ENCODE peak calls at places on chromosomes 5 and 9, in seven cellular contexts. One of them, this sample, is unnamed.

GRCh38 chr5:109739741-109740140 is 50.0 kb downstream of the MAN2A1 start:
- DNase-seq in stimulated activated CD4-positive, alpha-beta T cell treated with anti-CD3 and anti-CD28 coated beads, Interleukin-15, amount 100 ng/mL, for 1 hour: no peak
- DNase-seq in kidney epithelial cell: peak
- DNase-seq in central memory CD4-positive, alpha-beta T cell: no peak
- DNase-seq in stimulated activated naive B cell treated with anti-CD40 and anti-IgM and Interleukin-4, amounts not matched to agents 10 μg/mL and 1 μg/mL and 100 μg/mL, for 72 hours: no peak
- DNase-seq in left ventricle myocardium inferior: no peak
- DNase-seq in H54: no peak
- DNase-seq in this sample: no peak

GRCh38 chr5:172588380-172588779 is 52.7 kb upstream of the NEURL1B start:
- DNase-seq in central memory CD4-positive, alpha-beta T cell: no peak
- DNase-seq in stimulated activated CD4-positive, alpha-beta T cell treated with anti-CD3 and anti-CD28 coated beads, Interleukin-15, amount 100 ng/mL, for 1 hour: no peak
- DNase-seq in H54: no peak
- DNase-seq in stimulated activated naive B cell treated with anti-CD40 and anti-IgM and Interleukin-4, amounts not matched to agents 10 μg/mL and 1 μg/mL and 100 μg/mL, for 72 hours: no peak
- DNase-seq in kidney epithelial cell: no peak
- DNase-seq in left ventricle myocardium inferior: no peak
- DNase-seq in this sample: no peak

GRCh38 chr9:129023036-129023907 is 4.9 kb downstream of the SH3GLB2 start:
- DNase-seq in left ventricle myocardium inferior: peak
- DNase-seq in stimulated activated CD4-positive, alpha-beta T cell treated with anti-CD3 and anti-CD28 coated beads, Interleukin-15, amount 100 ng/mL, for 1 hour: no peak
- DNase-seq in central memory CD4-positive, alpha-beta T cell: no peak
- DNase-seq in stimulated activated naive B cell treated with anti-CD40 and anti-IgM and Interleukin-4, amounts not matched to agents 10 μg/mL and 1 μg/mL and 100 μg/mL, for 72 hours: no peak
- DNase-seq in H54: peak
- DNase-seq in kidney epithelial cell: peak
- DNase-seq in this sample: no peak

GRCh38 chr5:147821791-147822190 is 9.7 kb downstream of the SPINK1 start:
- DNase-seq in H54: no peak
- DNase-seq in central memory CD4-positive, alpha-beta T cell: no peak
- DNase-seq in kidney epithelial cell: no peak
- DNase-seq in stimulated activated naive B cell treated with anti-CD40 and anti-IgM and Interleukin-4, amounts not matched to agents 10 μg/mL and 1 μg/mL and 100 μg/mL, for 72 hours: no peak
- DNase-seq in stimulated activated CD4-positive, alpha-beta T cell treated with anti-CD3 and anti-CD28 coated beads, Interleukin-15, amount 100 ng/mL, for 1 hour: no peak
- DNase-seq in left ventricle myocardium inferior: no peak
- DNase-seq in this sample: no peak

GRCh38 chr9:129412814-129413536 is 207.9 kb downstream of the C9orf50 start:
- DNase-seq in left ventricle myocardium inferior: peak
- DNase-seq in H54: peak
- DNase-seq in stimulated activated naive B cell treated with anti-CD40 and anti-IgM and Interleukin-4, amounts not matched to agents 10 μg/mL and 1 μg/mL and 100 μg/mL, for 72 hours: peak
- DNase-seq in central memory CD4-positive, alpha-beta T cell: no peak
- DNase-seq in kidney epithelial cell: no peak
- DNase-seq in stimulated activated CD4-positive, alpha-beta T cell treated with anti-CD3 and anti-CD28 coated beads, Interleukin-15, amount 100 ng/mL, for 1 hour: no peak
- DNase-seq in this sample: peak

GRCh38 chr5:132059043-132059695 is 1.3 kb upstream of the IL3 start:
- DNase-seq in H54: no peak
- DNase-seq in stimulated activated CD4-positive, alpha-beta T cell treated with anti-CD3 and anti-CD28 coated beads, Interleukin-15, amount 100 ng/mL, for 1 hour: peak
- DNase-seq in central memory CD4-positive, alpha-beta T cell: peak
- DNase-seq in kidney epithelial cell: no peak
- DNase-seq in left ventricle myocardium inferior: peak
- DNase-seq in stimulated activated naive B cell treated with anti-CD40 and anti-IgM and Interleukin-4, amounts not matched to agents 10 μg/mL and 1 μg/mL and 100 μg/mL, for 72 hours: no peak
- DNase-seq in this sample: no peak

GRCh38 chr9:7073679-7074078 is 315.9 kb downstream of the KDM4C start:
- DNase-seq in stimulated activated CD4-positive, alpha-beta T cell treated with anti-CD3 and anti-CD28 coated beads, Interleukin-15, amount 100 ng/mL, for 1 hour: no peak
- DNase-seq in stimulated activated naive B cell treated with anti-CD40 and anti-IgM and Interleukin-4, amounts not matched to agents 10 μg/mL and 1 μg/mL and 100 μg/mL, for 72 hours: no peak
- DNase-seq in central memory CD4-positive, alpha-beta T cell: no peak
- DNase-seq in left ventricle myocardium inferior: no peak
- DNase-seq in H54: no peak
- DNase-seq in kidney epithelial cell: no peak
- DNase-seq in this sample: no peak

GRCh38 chr5:125139590-125139989 is 393.2 kb upstream of the ZNF608 start:
- DNase-seq in central memory CD4-positive, alpha-beta T cell: no peak
- DNase-seq in kidney epithelial cell: no peak
- DNase-seq in stimulated activated CD4-positive, alpha-beta T cell treated with anti-CD3 and anti-CD28 coated beads, Interleukin-15, amount 100 ng/mL, for 1 hour: no peak
- DNase-seq in left ventricle myocardium inferior: no peak
- DNase-seq in H54: no peak
- DNase-seq in stimulated activated naive B cell treated with anti-CD40 and anti-IgM and Interleukin-4, amounts not matched to agents 10 μg/mL and 1 μg/mL and 100 μg/mL, for 72 hours: no peak
- DNase-seq in this sample: no peak

GRCh38 chr5:124402144-124402581 is 344.3 kb downstream of the ZNF608 start:
- DNase-seq in H54: no peak
- DNase-seq in central memory CD4-positive, alpha-beta T cell: no peak
- DNase-seq in stimulated activated CD4-positive, alpha-beta T cell treated with anti-CD3 and anti-CD28 coated beads, Interleukin-15, amount 100 ng/mL, for 1 hour: no peak
- DNase-seq in stimulated activated naive B cell treated with anti-CD40 and anti-IgM and Interleukin-4, amounts not matched to agents 10 μg/mL and 1 μg/mL and 100 μg/mL, for 72 hours: no peak
- DNase-seq in left ventricle myocardium inferior: no peak
- DNase-seq in kidney epithelial cell: no peak
- DNase-seq in this sample: peak

GRCh38 chr9:94916956-94917355 is 190.5 kb downstream of the AOPEP start:
- DNase-seq in central memory CD4-positive, alpha-beta T cell: no peak
- DNase-seq in left ventricle myocardium inferior: no peak
- DNase-seq in stimulated activated naive B cell treated with anti-CD40 and anti-IgM and Interleukin-4, amounts not matched to agents 10 μg/mL and 1 μg/mL and 100 μg/mL, for 72 hours: no peak
- DNase-seq in kidney epithelial cell: no peak
- DNase-seq in stimulated activated CD4-positive, alpha-beta T cell treated with anti-CD3 and anti-CD28 coated beads, Interleukin-15, amount 100 ng/mL, for 1 hour: no peak
- DNase-seq in H54: no peak
- DNase-seq in this sample: no peak

GRCh38 chr5:123949043-123949804 is 437.2 kb downstream of the CSNK1G3 start:
- DNase-seq in H54: no peak
- DNase-seq in kidney epithelial cell: no peak
- DNase-seq in stimulated activated naive B cell treated with anti-CD40 and anti-IgM and Interleukin-4, amounts not matched to agents 10 μg/mL and 1 μg/mL and 100 μg/mL, for 72 hours: no peak
- DNase-seq in stimulated activated CD4-positive, alpha-beta T cell treated with anti-CD3 and anti-CD28 coated beads, Interleukin-15, amount 100 ng/mL, for 1 hour: no peak
- DNase-seq in left ventricle myocardium inferior: no peak
- DNase-seq in central memory CD4-positive, alpha-beta T cell: no peak
- DNase-seq in this sample: no peak

GRCh38 chr5:176570044-176570443 is 20.9 kb downstream of the CDHR2 start:
- DNase-seq in central memory CD4-positive, alpha-beta T cell: no peak
- DNase-seq in stimulated activated naive B cell treated with anti-CD40 and anti-IgM and Interleukin-4, amounts not matched to agents 10 μg/mL and 1 μg/mL and 100 μg/mL, for 72 hours: no peak
- DNase-seq in left ventricle myocardium inferior: no peak
- DNase-seq in stimulated activated CD4-positive, alpha-beta T cell treated with anti-CD3 and anti-CD28 coated beads, Interleukin-15, amount 100 ng/mL, for 1 hour: no peak
- DNase-seq in H54: no peak
- DNase-seq in kidney epithelial cell: no peak
- DNase-seq in this sample: no peak

GRCh38 chr5:68946728-68947127 is 147.1 kb upstream of the SLC30A5 start:
- DNase-seq in kidney epithelial cell: no peak
- DNase-seq in central memory CD4-positive, alpha-beta T cell: no peak
- DNase-seq in stimulated activated naive B cell treated with anti-CD40 and anti-IgM and Interleukin-4, amounts not matched to agents 10 μg/mL and 1 μg/mL and 100 μg/mL, for 72 hours: no peak
- DNase-seq in stimulated activated CD4-positive, alpha-beta T cell treated with anti-CD3 and anti-CD28 coated beads, Interleukin-15, amount 100 ng/mL, for 1 hour: no peak
- DNase-seq in H54: no peak
- DNase-seq in left ventricle myocardium inferior: no peak
- DNase-seq in this sample: no peak

GRCh38 chr9:85516976-85517637 is 224.6 kb downstream of the AGTPBP1 start:
- DNase-seq in stimulated activated CD4-positive, alpha-beta T cell treated with anti-CD3 and anti-CD28 coated beads, Interleukin-15, amount 100 ng/mL, for 1 hour: no peak
- DNase-seq in stimulated activated naive B cell treated with anti-CD40 and anti-IgM and Interleukin-4, amounts not matched to agents 10 μg/mL and 1 μg/mL and 100 μg/mL, for 72 hours: no peak
- DNase-seq in H54: no peak
- DNase-seq in central memory CD4-positive, alpha-beta T cell: no peak
- DNase-seq in left ventricle myocardium inferior: no peak
- DNase-seq in kidney epithelial cell: no peak
- DNase-seq in this sample: no peak

GRCh38 chr9:128916204-128916603 is 4.6 kb upstream of the PHYHD1 start:
- DNase-seq in stimulated activated CD4-positive, alpha-beta T cell treated with anti-CD3 and anti-CD28 coated beads, Interleukin-15, amount 100 ng/mL, for 1 hour: no peak
- DNase-seq in kidney epithelial cell: no peak
- DNase-seq in left ventricle myocardium inferior: no peak
- DNase-seq in H54: no peak
- DNase-seq in stimulated activated naive B cell treated with anti-CD40 and anti-IgM and Interleukin-4, amounts not matched to agents 10 μg/mL and 1 μg/mL and 100 μg/mL, for 72 hours: no peak
- DNase-seq in central memory CD4-positive, alpha-beta T cell: no peak
- DNase-seq in this sample: no peak

GRCh38 chr9:124251188-124251587 is 6.6 kb upstream of the NEK6 start:
- DNase-seq in stimulated activated naive B cell treated with anti-CD40 and anti-IgM and Interleukin-4, amounts not matched to agents 10 μg/mL and 1 μg/mL and 100 μg/mL, for 72 hours: no peak
- DNase-seq in kidney epithelial cell: no peak
- DNase-seq in H54: no peak
- DNase-seq in central memory CD4-positive, alpha-beta T cell: no peak
- DNase-seq in stimulated activated CD4-positive, alpha-beta T cell treated with anti-CD3 and anti-CD28 coated beads, Interleukin-15, amount 100 ng/mL, for 1 hour: no peak
- DNase-seq in left ventricle myocardium inferior: no peak
- DNase-seq in this sample: no peak

GRCh38 chr9:129012893-129013448 is 15.2 kb downstream of the SH3GLB2 start:
- DNase-seq in stimulated activated CD4-positive, alpha-beta T cell treated with anti-CD3 and anti-CD28 coated beads, Interleukin-15, amount 100 ng/mL, for 1 hour: no peak
- DNase-seq in central memory CD4-positive, alpha-beta T cell: no peak
- DNase-seq in kidney epithelial cell: no peak
- DNase-seq in stimulated activated naive B cell treated with anti-CD40 and anti-IgM and Interleukin-4, amounts not matched to agents 10 μg/mL and 1 μg/mL and 100 μg/mL, for 72 hours: no peak
- DNase-seq in H54: no peak
- DNase-seq in left ventricle myocardium inferior: no peak
- DNase-seq in this sample: no peak

GRCh38 chr5:172479034-172479783 is 24.9 kb upstream of the SH3PXD2B start:
- DNase-seq in central memory CD4-positive, alpha-beta T cell: peak
- DNase-seq in stimulated activated naive B cell treated with anti-CD40 and anti-IgM and Interleukin-4, amounts not matched to agents 10 μg/mL and 1 μg/mL and 100 μg/mL, for 72 hours: peak
- DNase-seq in left ventricle myocardium inferior: peak
- DNase-seq in H54: peak
- DNase-seq in stimulated activated CD4-positive, alpha-beta T cell treated with anti-CD3 and anti-CD28 coated beads, Interleukin-15, amount 100 ng/mL, for 1 hour: no peak
- DNase-seq in kidney epithelial cell: peak
- DNase-seq in this sample: peak

GRCh38 chr9:108151161-108151586 is 661.6 kb upstream of the KLF4 start:
- DNase-seq in kidney epithelial cell: no peak
- DNase-seq in stimulated activated naive B cell treated with anti-CD40 and anti-IgM and Interleukin-4, amounts not matched to agents 10 μg/mL and 1 μg/mL and 100 μg/mL, for 72 hours: no peak
- DNase-seq in stimulated activated CD4-positive, alpha-beta T cell treated with anti-CD3 and anti-CD28 coated beads, Interleukin-15, amount 100 ng/mL, for 1 hour: no peak
- DNase-seq in left ventricle myocardium inferior: peak
- DNase-seq in central memory CD4-positive, alpha-beta T cell: no peak
- DNase-seq in H54: no peak
- DNase-seq in this sample: no peak